ENCODE peak calls at places on chromosomes 12 and 14, in five cellular contexts. One of them, this sample, is unnamed.

GRCh38 chr14:21109377-21110260 is 8.8 kb downstream of the TMEM253 start:
- DNase-seq in A549: no peak
- DNase-seq in GM12892: no peak
- DNase-seq in body of pancreas: no peak
- DNase-seq in tibial nerve: no peak
- DNase-seq in this sample: no peak

GRCh38 chr14:33675415-33676130 is 275.3 kb downstream of the EGLN3 start:
- DNase-seq in A549: no peak
- DNase-seq in GM12892: no peak
- DNase-seq in body of pancreas: no peak
- DNase-seq in tibial nerve: no peak
- DNase-seq in this sample: no peak

GRCh38 chr12:124720019-124720686 is 143.5 kb downstream of the SCARB1 start:
- DNase-seq in A549: peak
- DNase-seq in GM12892: no peak
- DNase-seq in body of pancreas: no peak
- DNase-seq in tibial nerve: no peak
- DNase-seq in this sample: no peak

GRCh38 chr12:76762556-76762955 is 1.4 kb upstream of the ZDHHC17 start:
- DNase-seq in A549: no peak
- DNase-seq in GM12892: no peak
- DNase-seq in body of pancreas: no peak
- DNase-seq in tibial nerve: no peak
- DNase-seq in this sample: no peak

GRCh38 chr12:86772688-86773087 is 516.5 kb upstream of the MGAT4C start:
- DNase-seq in A549: no peak
- DNase-seq in GM12892: no peak
- DNase-seq in body of pancreas: no peak
- DNase-seq in tibial nerve: no peak
- DNase-seq in this sample: no peak

GRCh38 chr12:90958995-90959394 is 4.0 kb upstream of the CCER1 start:
- DNase-seq in A549: peak
- DNase-seq in GM12892: no peak
- DNase-seq in body of pancreas: no peak
- DNase-seq in tibial nerve: no peak
- DNase-seq in this sample: no peak

GRCh38 chr12:52130695-52131094 is 51.2 kb downstream of the SMIM41 start:
- DNase-seq in A549: no peak
- DNase-seq in GM12892: peak
- DNase-seq in body of pancreas: no peak
- DNase-seq in tibial nerve: no peak
- DNase-seq in this sample: no peak

GRCh38 chr12:46153267-46153872 is 115.5 kb downstream of the SLC38A1 start:
- DNase-seq in A549: peak
- DNase-seq in GM12892: no peak
- DNase-seq in body of pancreas: no peak
- DNase-seq in tibial nerve: no peak
- DNase-seq in this sample: no peak

GRCh38 chr12:108773798-108774788 is 42.8 kb upstream of the CORO1C start:
- DNase-seq in A549: peak
- DNase-seq in GM12892: no peak
- DNase-seq in body of pancreas: peak
- DNase-seq in tibial nerve: peak
- DNase-seq in this sample: peak

GRCh38 chr12:47557401-47557800 is 148.4 kb downstream of the RPAP3 start:
- DNase-seq in A549: no peak
- DNase-seq in GM12892: no peak
- DNase-seq in body of pancreas: no peak
- DNase-seq in tibial nerve: no peak
- DNase-seq in this sample: no peak

GRCh38 chr12:62466596-62467411 is at the start of gene MON2:
- DNase-seq in A549: peak
- DNase-seq in GM12892: peak
- DNase-seq in body of pancreas: peak
- DNase-seq in tibial nerve: peak
- DNase-seq in this sample: peak

GRCh38 chr14:35533357-35534129 is 421 bp upstream of the INSM2 start:
- DNase-seq in A549: peak
- DNase-seq in GM12892: peak
- DNase-seq in body of pancreas: peak
- DNase-seq in tibial nerve: no peak
- DNase-seq in this sample: peak

GRCh38 chr12:62643470-62643869 is 176.8 kb downstream of the MON2 start:
- DNase-seq in A549: no peak
- DNase-seq in GM12892: no peak
- DNase-seq in body of pancreas: no peak
- DNase-seq in tibial nerve: no peak
- DNase-seq in this sample: no peak

GRCh38 chr12:19972325-19973288 is 395.7 kb upstream of the PDE3A start:
- DNase-seq in A549: no peak
- DNase-seq in GM12892: no peak
- DNase-seq in body of pancreas: no peak
- DNase-seq in tibial nerve: no peak
- DNase-seq in this sample: no peak

GRCh38 chr12:48777501-48778400 is 11.1 kb downstream of the ADCY6 start:
- DNase-seq in A549: no peak
- DNase-seq in GM12892: no peak
- DNase-seq in body of pancreas: no peak
- DNase-seq in tibial nerve: no peak
- DNase-seq in this sample: no peak

GRCh38 chr14:51453869-51454268 is 197.8 kb upstream of the FRMD6 start:
- DNase-seq in A549: no peak
- DNase-seq in GM12892: no peak
- DNase-seq in body of pancreas: no peak
- DNase-seq in tibial nerve: no peak
- DNase-seq in this sample: no peak

GRCh38 chr12:112850343-112850742 is 56.4 kb upstream of the OAS1 start:
- DNase-seq in A549: no peak
- DNase-seq in GM12892: no peak
- DNase-seq in body of pancreas: no peak
- DNase-seq in tibial nerve: no peak
- DNase-seq in this sample: no peak

GRCh38 chr12:107091381-107091780 is 2.0 kb downstream of the CRY1 start:
- DNase-seq in A549: peak
- DNase-seq in GM12892: no peak
- DNase-seq in body of pancreas: no peak
- DNase-seq in tibial nerve: no peak
- DNase-seq in this sample: no peak

GRCh38 chr14:73995977-73996378 is 23.1 kb downstream of the ENTPD5 start:
- DNase-seq in A549: no peak
- DNase-seq in GM12892: no peak
- DNase-seq in body of pancreas: no peak
- DNase-seq in tibial nerve: no peak
- DNase-seq in this sample: no peak

GRCh38 chr14:73998736-73999135 is 20.4 kb downstream of the ENTPD5 start:
- DNase-seq in A549: no peak
- DNase-seq in GM12892: no peak
- DNase-seq in body of pancreas: no peak
- DNase-seq in tibial nerve: no peak
- DNase-seq in this sample: no peak

GRCh38 chr14:73997108-73997943 is 21.8 kb downstream of the ENTPD5 start:
- DNase-seq in A549: no peak
- DNase-seq in GM12892: no peak
- DNase-seq in body of pancreas: no peak
- DNase-seq in tibial nerve: no peak
- DNase-seq in this sample: no peak

GRCh38 chr14:73996731-73997107 is 22.4 kb downstream of the ENTPD5 start:
- DNase-seq in A549: no peak
- DNase-seq in GM12892: no peak
- DNase-seq in body of pancreas: no peak
- DNase-seq in tibial nerve: no peak
- DNase-seq in this sample: no peak

DNA sequence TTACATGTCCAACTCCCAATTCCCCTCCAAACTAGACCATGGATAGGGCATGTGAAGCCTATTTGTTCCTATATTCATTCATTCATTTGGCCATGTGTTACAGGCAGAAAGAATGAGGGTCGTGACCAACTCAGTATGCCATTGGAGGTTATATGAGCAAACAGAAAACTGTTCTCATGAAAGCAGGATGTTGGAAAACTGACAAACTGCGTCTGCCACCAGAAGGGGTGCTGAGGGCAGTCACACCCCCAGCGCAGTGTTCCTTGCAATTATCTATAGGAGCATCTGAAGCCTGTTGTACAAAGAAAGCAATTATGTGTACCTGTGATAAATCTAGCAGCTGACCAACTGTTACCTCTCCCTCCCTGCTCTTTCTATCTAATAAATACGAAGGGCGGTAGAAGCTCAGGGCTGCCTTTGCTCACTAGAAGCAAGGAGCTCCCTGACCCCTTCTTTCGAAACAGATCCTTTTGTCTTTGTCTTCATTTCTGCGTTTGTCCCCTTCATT is 21.1 kb downstream of the ENTPD5 start:
- DNase-seq in A549: no peak
- DNase-seq in GM12892: no peak
- DNase-seq in body of pancreas: no peak
- DNase-seq in tibial nerve: no peak
- DNase-seq in this sample: peak
- TF ChIP-seq POLR2A in A549: no peak
- TF ChIP-seq POLR2A in GM12892: no peak
- TF ChIP-seq POLR2A in body of pancreas: no peak
- TF ChIP-seq POLR2A in tibial nerve: no peak
- TF ChIP-seq POLR2A in this sample: no peak

GRCh38 chr14:55103005-55103640 is 25.9 kb upstream of the LGALS3 start:
- DNase-seq in A549: peak
- DNase-seq in GM12892: peak
- DNase-seq in body of pancreas: peak
- DNase-seq in tibial nerve: peak
- DNase-seq in this sample: peak
- TF ChIP-seq POLR2A in A549: peak
- TF ChIP-seq POLR2A in GM12892: peak
- TF ChIP-seq POLR2A in body of pancreas: peak
- TF ChIP-seq POLR2A in tibial nerve: no peak
- TF ChIP-seq POLR2A in this sample: peak

GRCh38 chr12:119666226-119666808 is 1.6 kb upstream of the PRKAB1 start:
- DNase-seq in A549: no peak
- DNase-seq in GM12892: no peak
- DNase-seq in body of pancreas: no peak
- DNase-seq in tibial nerve: no peak
- DNase-seq in this sample: no peak

GRCh38 chr12:119669744-119670472 is 2.0 kb downstream of the PRKAB1 start:
- DNase-seq in A549: no peak
- DNase-seq in GM12892: no peak
- DNase-seq in body of pancreas: peak
- DNase-seq in tibial nerve: no peak
- DNase-seq in this sample: peak

GRCh38 chr12:119668315-119668651 is 350 bp downstream of the PRKAB1 start:
- DNase-seq in A549: no peak
- DNase-seq in GM12892: no peak
- DNase-seq in body of pancreas: no peak
- DNase-seq in tibial nerve: no peak
- DNase-seq in this sample: no peak

GRCh38 chr12:119666900-119667576 is 895 bp upstream of the PRKAB1 start:
- DNase-seq in A549: no peak
- DNase-seq in GM12892: no peak
- DNase-seq in body of pancreas: no peak
- DNase-seq in tibial nerve: no peak
- DNase-seq in this sample: no peak

DNA sequence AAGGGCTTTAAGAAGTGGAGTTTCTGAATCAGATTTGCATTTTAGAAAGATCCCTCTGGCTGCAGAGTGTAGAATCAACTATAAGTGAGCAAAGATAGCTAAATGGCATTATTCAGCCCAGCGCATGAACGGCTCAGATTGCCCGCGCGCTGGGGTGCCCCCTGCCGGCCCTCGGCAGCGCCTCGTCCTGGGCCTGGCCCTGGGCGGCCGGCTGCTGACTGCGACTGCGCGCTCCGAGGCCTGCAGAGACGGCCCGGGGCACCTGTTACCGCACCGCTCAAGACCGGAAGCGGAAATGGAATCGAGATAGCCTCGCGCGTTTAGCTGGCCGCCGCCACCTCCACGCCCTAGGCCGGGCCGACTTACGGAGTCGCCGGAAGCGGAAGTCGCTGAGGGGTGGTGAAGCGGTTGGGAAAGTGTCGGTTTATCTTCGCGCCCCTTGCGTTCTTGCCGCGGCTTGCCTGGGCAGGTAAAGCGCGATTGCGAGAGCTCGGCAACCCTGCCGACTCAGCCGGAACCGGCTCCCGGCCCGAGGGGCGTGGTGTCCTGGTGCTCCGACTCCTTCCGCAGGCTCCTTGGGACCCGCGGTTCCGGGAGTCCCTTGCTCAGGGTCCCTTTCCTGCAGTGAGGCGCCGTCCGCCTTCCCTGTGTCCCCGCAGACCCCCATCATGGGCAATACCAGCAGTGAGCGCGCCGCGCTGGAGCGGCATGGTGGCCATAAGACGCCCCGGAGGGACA is at the start of gene PRKAB1:
- DNase-seq in A549: peak
- DNase-seq in GM12892: peak
- DNase-seq in body of pancreas: peak
- DNase-seq in tibial nerve: peak
- DNase-seq in this sample: peak
- TF ChIP-seq POLR2A in A549: peak
- TF ChIP-seq POLR2A in GM12892: peak
- TF ChIP-seq POLR2A in body of pancreas: peak
- TF ChIP-seq POLR2A in tibial nerve: peak
- TF ChIP-seq POLR2A in this sample: peak

GRCh38 chr12:68686262-68686594 is 550 bp upstream of the NUP107 start:
- DNase-seq in A549: no peak
- DNase-seq in GM12892: no peak
- DNase-seq in body of pancreas: no peak
- DNase-seq in tibial nerve: no peak
- DNase-seq in this sample: no peak

GRCh38 chr12:68686595-68687521 is at the start of gene NUP107:
- DNase-seq in A549: peak
- DNase-seq in GM12892: peak
- DNase-seq in body of pancreas: peak
- DNase-seq in tibial nerve: peak
- DNase-seq in this sample: peak
- TF ChIP-seq POLR2A in A549: peak
- TF ChIP-seq POLR2A in GM12892: peak
- TF ChIP-seq POLR2A in body of pancreas: peak
- TF ChIP-seq POLR2A in tibial nerve: no peak
- TF ChIP-seq POLR2A in this sample: peak

DNA sequence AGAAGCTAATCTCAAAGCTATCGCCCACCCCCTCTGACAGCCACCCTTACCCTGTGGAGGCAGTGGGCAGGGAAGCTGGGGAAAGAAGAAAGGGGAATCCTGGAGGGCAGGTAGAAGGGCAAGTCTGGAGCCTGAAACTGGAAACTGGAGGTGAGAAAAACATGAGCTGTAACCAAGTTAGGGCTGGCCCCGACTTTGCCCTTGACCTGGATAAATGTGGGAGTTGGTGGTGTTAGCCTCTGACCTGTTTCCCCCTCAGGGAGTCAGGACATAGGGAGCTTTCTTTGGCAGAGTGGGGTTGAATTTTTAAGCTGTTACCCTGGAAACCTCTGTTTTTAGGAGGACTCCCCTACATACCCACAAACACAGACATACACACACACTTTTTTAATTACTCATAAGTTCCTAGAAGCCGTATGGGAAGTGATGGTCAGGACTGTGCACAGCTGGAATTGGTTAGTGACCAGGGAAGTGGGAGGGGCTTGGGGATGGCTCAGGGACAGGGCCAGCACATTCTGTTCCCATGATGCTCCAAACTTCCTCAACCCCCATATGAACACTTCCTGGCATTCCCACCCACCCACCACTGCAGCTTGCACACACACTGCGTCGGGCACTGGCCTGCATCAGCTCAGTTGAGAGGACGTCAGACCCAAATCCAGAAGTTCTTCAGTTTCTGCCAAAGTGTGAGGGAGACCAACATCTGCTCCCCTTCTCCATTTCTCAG is 5.0 kb upstream of the MMP19 start:
- DNase-seq in A549: peak
- DNase-seq in GM12892: no peak
- DNase-seq in body of pancreas: peak
- DNase-seq in tibial nerve: peak
- DNase-seq in this sample: peak
- TF ChIP-seq POLR2A in A549: no peak
- TF ChIP-seq POLR2A in GM12892: no peak
- TF ChIP-seq POLR2A in body of pancreas: peak
- TF ChIP-seq POLR2A in tibial nerve: peak
- TF ChIP-seq POLR2A in this sample: no peak